ENCODE peak calls at places on chromosome 17, in five cellular contexts. U is esophagus squamous epithelium, L is body of pancreas, I is ovary, B is mammary epithelial cell. J is an unnamed sample.

GRCh38 chr17:49918591-49918990 is 50.4 kb upstream of the DLX4 start:
- DNase-seq in U (no peak), B (no peak), L (no peak), I (no peak), J (no peak)

GRCh38 chr17:7882068-7882467 is 6.5 kb upstream of the CHD3 start:
- DNase-seq in I (no peak), B (no peak), U (no peak), L (no peak), J (no peak)

GRCh38 chr17:48055531-48056245 is 7.5 kb downstream of the NFE2L1 start:
- DNase-seq in U (no peak), L (no peak), I (no peak), B (peak; percentile 52), J (no peak)

GRCh38 chr17:45397796-45398195 is 34.9 kb downstream of the ARHGAP27 start:
- DNase-seq in B (no peak), L (no peak), I (no peak), U (no peak), J (no peak)

GRCh38 chr17:57490446-57490845 is 234.1 kb downstream of the MSI2 start:
- DNase-seq in B (no peak), U (no peak), I (no peak), L (no peak), J (no peak)

GRCh38 chr17:39183045-39183444 is 14.4 kb downstream of the CACNB1 start:
- DNase-seq in B (no peak), U (no peak), L (no peak), I (no peak), J (no peak)

GRCh38 chr17:57985675-57985974 is 2.4 kb downstream of the VEZF1 start:
- DNase-seq in U (no peak), L (no peak), B (peak; percentile 82), I (no peak), J (no peak)

GRCh38 chr17:36942031-36942599 is 4.8 kb downstream of the LHX1 start:
- DNase-seq in U (no peak), L (no peak), B (no peak), I (no peak), J (no peak)

GRCh38 chr17:66214893-66215528 is 14.2 kb downstream of the APOH start:
- DNase-seq in B (no peak), I (no peak), U (no peak), L (no peak), J (no peak)

GRCh38 chr17:1767358-1767757 is 5.5 kb downstream of the SERPINF1 start:
- DNase-seq in U (no peak), L (no peak), I (no peak), B (no peak), J (no peak)

GRCh38 chr17:44084131-44084538 is 13.6 kb downstream of the G6PC3 start:
- DNase-seq in B (no peak), I (no peak), L (no peak), U (no peak), J (no peak)

GRCh38 chr17:6903516-6903915 is 72.0 kb upstream of the TEKT1 start:
- DNase-seq in I (no peak), B (no peak), U (no peak), L (no peak), J (no peak)

GRCh38 chr17:28317099-28317964 is 1.7 kb upstream of the TMEM97 start:
- DNase-seq in B (no peak), U (no peak), L (no peak), I (no peak), J (no peak)
- H3K27ac ChIP-seq in B (no peak overlapping the region), U (no peak overlapping the region), L (peak overlapping the region; percentile 89), I (no peak overlapping the region), J (no peak overlapping the region)

GRCh38 chr17:32759476-32759875 is 117.4 kb downstream of the MYO1D start:
- DNase-seq in L (no peak), U (no peak), I (no peak), B (no peak), J (no peak)

GRCh38 chr17:32757963-32758362 is 119.0 kb downstream of the MYO1D start:
- DNase-seq in I (no peak), B (peak; percentile 49), L (no peak), U (no peak), J (no peak)

GRCh38 chr17:32752934-32753333 is 124.0 kb downstream of the MYO1D start:
- DNase-seq in U (no peak), L (no peak), B (no peak), I (no peak), J (no peak)

GRCh38 chr17:32756696-32757095 is 120.2 kb downstream of the MYO1D start:
- DNase-seq in B (no peak), L (no peak), I (no peak), U (no peak), J (no peak)

GRCh38 chr17:32755045-32755805 is 121.7 kb downstream of the MYO1D start:
- DNase-seq in U (no peak), L (no peak), B (peak; percentile 51), I (no peak), J (no peak)
- H3K4me3 ChIP-seq in U (no peak overlapping the region), L (no peak overlapping the region), B (no peak overlapping the region), I (no peak overlapping the region), J (no peak overlapping the region)

DNA sequence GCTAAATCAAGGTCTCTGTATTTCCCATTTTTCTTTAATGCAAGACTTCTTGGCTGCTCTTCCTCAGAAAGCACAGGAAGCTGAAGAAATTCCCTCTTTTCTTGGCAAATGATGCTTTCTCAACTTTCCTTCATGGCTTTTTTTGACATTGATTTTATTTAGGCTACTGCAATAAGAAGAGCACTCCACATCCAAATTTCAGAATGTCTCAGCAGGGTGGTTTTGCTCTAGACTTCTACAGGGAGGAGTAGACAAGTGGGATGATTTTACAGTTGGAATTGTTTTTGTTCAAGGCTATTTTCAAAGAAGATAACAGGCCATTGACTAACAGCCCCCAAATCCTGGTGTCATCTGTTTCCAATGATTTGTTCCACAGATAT is 7.8 kb downstream of the FAM20A start:
- DNase-seq in U (no peak), L (no peak), B (no peak), I (no peak), J (no peak)
- H3K27ac ChIP-seq in U (peak overlapping the region; percentile 0), L (no peak overlapping the region), B (no peak overlapping the region), I (no peak overlapping the region), J (no peak overlapping the region)

GRCh38 chr17:28551421-28552186 is 820 bp downstream of the UNC119 start:
- DNase-seq in U (no peak), B (peak; percentile 21), I (no peak), L (no peak), J (no peak)
- H3K4me3 ChIP-seq in U (peak overlapping the region; percentile 65), B (peak overlapping the region; percentile 71), I (peak overlapping the region; percentile 76), L (peak overlapping the region; percentile 69), J (peak overlapping the region; percentile 48)

GRCh38 chr17:77923135-77923534 is 35.4 kb upstream of the TNRC6C start:
- DNase-seq in U (no peak), L (no peak), B (no peak), I (no peak), J (no peak)
- H3K27ac ChIP-seq in U (no peak overlapping the region), L (no peak overlapping the region), B (no peak overlapping the region), I (no peak overlapping the region), J (no peak overlapping the region)

GRCh38 chr17:79748296-79749099 is 17.8 kb downstream of the ENPP7 start:
- DNase-seq in U (no peak), I (no peak), L (no peak), B (no peak), J (no peak)
- H3K4me3 ChIP-seq in U (no peak overlapping the region), I (no peak overlapping the region), L (no peak overlapping the region), B (no peak overlapping the region), J (no peak overlapping the region)

GRCh38 chr17:72591500-72592241 is 470.9 kb downstream of the SOX9 start:
- DNase-seq in B (peak; percentile 43), L (peak; percentile 22), I (no peak), U (no peak), J (no peak)
- H3K27ac ChIP-seq in B (peak overlapping the region; percentile 98), L (peak overlapping the region; percentile 79), I (no peak overlapping the region), U (peak overlapping the region; percentile 85), J (no peak overlapping the region)

DNA sequence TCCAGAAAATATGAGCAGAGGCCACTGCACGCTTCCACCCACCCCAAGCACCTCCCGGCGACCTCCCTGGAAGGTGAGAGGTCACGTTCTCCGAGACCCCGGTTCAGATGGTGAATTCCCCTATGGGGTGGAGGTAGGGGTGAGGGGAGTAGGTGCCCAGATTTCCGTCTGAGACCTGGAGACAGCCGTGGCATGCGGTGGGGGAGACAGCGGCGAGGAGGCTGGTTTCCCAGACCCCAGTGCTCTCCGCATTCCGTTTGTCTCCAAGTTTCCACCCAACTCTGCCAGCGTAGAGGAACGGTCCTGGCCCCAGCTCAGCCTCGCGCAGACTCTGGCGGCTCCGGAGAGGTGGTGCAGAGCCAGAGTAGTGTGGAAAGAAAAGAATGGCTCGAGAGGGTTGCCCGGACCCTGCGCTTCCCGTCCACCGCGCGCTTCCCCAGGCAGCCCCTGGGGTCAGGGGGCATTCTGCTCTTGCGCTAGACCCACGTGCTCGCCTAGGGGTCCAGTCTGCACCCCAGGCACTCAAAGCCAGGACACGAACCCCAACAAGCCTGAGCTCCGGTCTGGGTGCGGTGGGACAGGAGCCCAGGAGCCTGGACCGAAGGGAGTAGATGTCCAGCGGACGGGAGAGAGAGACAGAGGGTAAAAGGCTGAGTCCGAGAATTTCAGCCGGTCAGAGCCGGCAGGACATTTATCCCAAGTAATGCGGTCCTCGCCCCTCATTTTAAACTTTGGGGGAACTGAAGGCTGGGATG is 3.9 kb downstream of the PMP22 start:
- DNase-seq in L (peak; percentile 28), I (peak; percentile 68), U (no peak), B (peak; percentile 54), J (no peak)
- H3K4me3 ChIP-seq in L (no peak overlapping the region), I (peak overlapping the region; percentile 71), U (peak overlapping the region; percentile 65), B (peak overlapping the region; percentile 79), J (peak overlapping the region; percentile 39)

GRCh38 chr17:69878661-69879060 is 196.4 kb upstream of the KCNJ16 start:
- DNase-seq in I (no peak), L (no peak), B (peak; percentile 66), U (no peak), J (no peak)
- H3K27ac ChIP-seq in I (no peak overlapping the region), L (no peak overlapping the region), B (peak overlapping the region; percentile 59), U (no peak overlapping the region), J (no peak overlapping the region)

DNA sequence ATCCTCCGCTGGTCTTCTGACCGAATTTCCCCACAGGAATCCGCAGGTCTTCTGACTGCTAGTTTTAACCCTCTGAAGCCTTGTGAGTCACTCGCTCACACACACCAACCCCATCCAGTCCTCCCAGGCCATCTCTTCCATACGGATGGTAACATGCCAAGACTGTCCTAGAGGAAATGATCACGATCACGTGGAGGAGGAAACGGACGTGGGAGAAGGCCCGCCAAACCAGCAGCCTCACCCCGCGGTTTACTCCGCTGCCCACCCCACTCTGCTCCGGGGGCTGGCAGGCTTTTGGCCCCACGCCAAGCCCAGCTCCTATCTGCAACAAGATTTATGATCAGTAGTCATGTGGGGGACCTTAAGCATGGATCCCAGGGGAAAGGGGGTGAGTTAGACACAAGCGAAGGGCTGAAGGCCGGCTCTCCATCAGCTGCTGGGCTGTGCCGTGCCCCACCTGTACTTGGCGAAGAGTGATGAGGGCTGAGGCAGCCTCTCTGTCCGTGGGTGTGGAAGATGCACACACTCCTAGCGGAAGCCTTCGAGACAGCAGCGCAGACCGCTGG is 1.5 kb upstream of the FAAP100 start:
- DNase-seq in I (peak; percentile 69), L (peak; percentile 44), B (peak; percentile 92), U (no peak), J (no peak)
- H3K4me3 ChIP-seq in I (peak overlapping the region; percentile 94), L (no peak overlapping the region), B (peak overlapping the region; percentile 95), U (peak overlapping the region; percentile 93), J (peak overlapping the region; percentile 96)